ENCODE peak calls at places on chromosomes 3 and 15, in nine cellular contexts. A is IMR-90, Y is lower lobe of right lung, L is GM23338, S is astrocyte, T is uterus, E is MM.1S, U is PC-3, D is NT2/D1. X is an unnamed sample.

GRCh38 chr15:89197503-89197971 is 23.8 kb downstream of the RLBP1 start:
- DNase-seq in A (no peak), Y (peak; percentile 73), L (peak; percentile 82), S (no peak), T (no peak), E (no peak), U (peak; percentile 55), D (peak; percentile 71), X (peak; percentile 89)

GRCh38 chr3:136173939-136174338 is 22.2 kb downstream of the MSL2 start:
- DNase-seq in A (no peak), Y (no peak), L (no peak), S (no peak), T (no peak), E (no peak), U (no peak), D (no peak), X (no peak)

GRCh38 chr15:31238906-31239305 is 87.7 kb upstream of the KLF13 start:
- DNase-seq in A (no peak), Y (no peak), L (no peak), S (no peak), T (no peak), E (no peak), U (no peak), D (no peak), X (no peak)

GRCh38 chr3:147216143-147216673 is 190.1 kb downstream of the ZIC4 start:
- DNase-seq in A (no peak), Y (no peak), L (no peak), S (no peak), T (no peak), E (no peak), U (no peak), D (no peak), X (no peak)

GRCh38 chr3:62500556-62501294 is 127.4 kb upstream of the FEZF2 start:
- DNase-seq in A (no peak), Y (no peak), L (peak; percentile 69), S (no peak), T (no peak), E (no peak), U (no peak), D (no peak), X (no peak)

GRCh38 chr15:98954411-98954810 is 53.2 kb downstream of the PGPEP1L start:
- DNase-seq in A (peak; percentile 88), Y (no peak), L (no peak), S (peak; percentile 87), T (peak; percentile 86), E (no peak), U (no peak), D (no peak), X (no peak)

GRCh38 chr15:96553451-96553850 is 223.0 kb downstream of the NR2F2 start:
- DNase-seq in A (no peak), Y (no peak), L (no peak), S (no peak), T (no peak), E (no peak), U (no peak), D (no peak), X (no peak)

GRCh38 chr3:13045245-13045903 is 27.9 kb downstream of the IQSEC1 start:
- DNase-seq in A (no peak), Y (peak; percentile 35), L (no peak), S (no peak), T (no peak), E (no peak), U (no peak), D (no peak), X (no peak)

GRCh38 chr3:43707998-43708397 is 17.3 kb downstream of the ABHD5 start:
- DNase-seq in A (peak; percentile 96), Y (no peak), L (no peak), S (peak; percentile 97), T (no peak), E (no peak), U (peak; percentile 97), D (no peak), X (no peak)

GRCh38 chr3:136428167-136428566 is 178.0 kb downstream of the PCCB start:
- DNase-seq in A (no peak), Y (no peak), L (no peak), S (peak; percentile 1), T (no peak), E (no peak), U (no peak), D (no peak), X (no peak)

GRCh38 chr15:92612891-92613290 is 42.7 kb downstream of the FAM174B start:
- DNase-seq in A (no peak), Y (no peak), L (no peak), S (no peak), T (no peak), E (no peak), U (no peak), D (no peak), X (no peak)

GRCh38 chr3:67907735-67908134 is 253.3 kb upstream of the SUCLG2 start:
- DNase-seq in A (no peak), Y (no peak), L (no peak), S (no peak), T (no peak), E (no peak), U (no peak), D (no peak), X (no peak)

GRCh38 chr3:138842483-138843188 is 7.9 kb upstream of the PIK3CB start:
- DNase-seq in A (no peak), Y (no peak), L (peak; percentile 32), S (no peak), T (no peak), E (no peak), U (no peak), D (no peak), X (no peak)

GRCh38 chr3:172138792-172139507 is 99.6 kb downstream of the FNDC3B start:
- DNase-seq in A (peak; percentile 40), Y (peak; percentile 49), L (no peak), S (peak; percentile 52), T (peak; percentile 65), E (no peak), U (peak; percentile 64), D (no peak), X (peak; percentile 86)

GRCh38 chr3:174955513-174956001 is 96.4 kb downstream of the NAALADL2 start:
- DNase-seq in A (peak; percentile 48), Y (no peak), L (no peak), S (peak; percentile 58), T (no peak), E (no peak), U (peak; percentile 90), D (no peak), X (peak; percentile 19)

GRCh38 chr15:82021992-82022391 is 23.8 kb downstream of the MEX3B start:
- DNase-seq in A (peak; percentile 60), Y (no peak), L (no peak), S (peak; percentile 11), T (peak; percentile 48), E (no peak), U (no peak), D (no peak), X (no peak)

DNA sequence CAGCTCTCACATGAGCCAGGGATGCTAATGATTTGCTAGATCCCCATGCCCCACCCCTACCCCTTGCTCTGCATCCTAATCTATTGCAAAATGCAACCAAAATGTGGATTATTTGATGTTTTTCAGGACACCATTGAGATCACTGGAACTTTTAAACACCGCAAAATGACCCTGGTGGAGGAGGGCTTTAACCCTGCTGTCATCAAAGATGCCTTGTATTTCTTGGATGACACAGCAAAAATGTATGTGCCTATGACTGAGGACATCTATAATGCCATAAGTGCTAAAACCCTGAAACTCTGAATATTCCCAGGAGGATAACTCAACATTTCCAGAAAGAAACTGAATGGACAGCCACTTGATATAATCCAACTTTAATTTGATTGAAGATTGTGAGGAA is 29.7 kb downstream of the HDC start:
- DNase-seq in A (peak; percentile 22), Y (no peak), L (no peak), S (no peak), T (no peak), E (no peak), U (no peak), D (no peak), X (no peak)
- H3K4me3 ChIP-seq in A (no peak overlapping the region), Y (no peak overlapping the region), L (no peak overlapping the region), S (no peak overlapping the region), T (no peak overlapping the region), E (no peak overlapping the region), U (no peak overlapping the region), D (no peak overlapping the region), X (no peak overlapping the region)

DNA sequence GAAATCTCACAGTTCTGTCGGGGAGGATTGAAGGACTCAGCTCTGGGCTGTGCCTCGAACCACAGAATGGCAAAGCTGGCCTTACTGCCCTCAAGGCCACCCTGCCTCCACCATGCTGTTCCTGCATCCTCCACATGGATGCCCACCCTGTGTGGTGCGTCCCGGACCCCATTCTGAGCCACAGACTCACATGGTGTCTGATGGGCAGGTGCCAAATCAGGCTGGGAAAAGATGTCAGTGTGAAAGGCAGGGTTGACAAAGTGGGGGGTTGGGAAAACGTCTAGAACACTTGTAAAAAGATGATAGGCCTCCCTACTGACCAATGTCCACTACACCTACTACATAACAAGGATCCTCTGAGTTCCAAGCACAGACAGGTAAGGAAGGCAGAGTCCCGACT is 49.4 kb downstream of the TM2D3 start:
- DNase-seq in A (no peak), Y (no peak), L (no peak), S (no peak), T (no peak), E (no peak), U (no peak), D (no peak), X (no peak)
- H3K4me1 ChIP-seq in A (no peaks in the 10 kb centered on the region), Y (no peaks in the 10 kb centered on the region), L (no peaks in the 10 kb centered on the region), S (no peaks in the 10 kb centered on the region), T (no peaks in the 10 kb centered on the region), E (peaks cover 14% of the 10 kb centered on the region), U (no peaks in the 10 kb centered on the region), D (peaks cover 4% of the 10 kb centered on the region), X (no peaks in the 10 kb centered on the region)

DNA sequence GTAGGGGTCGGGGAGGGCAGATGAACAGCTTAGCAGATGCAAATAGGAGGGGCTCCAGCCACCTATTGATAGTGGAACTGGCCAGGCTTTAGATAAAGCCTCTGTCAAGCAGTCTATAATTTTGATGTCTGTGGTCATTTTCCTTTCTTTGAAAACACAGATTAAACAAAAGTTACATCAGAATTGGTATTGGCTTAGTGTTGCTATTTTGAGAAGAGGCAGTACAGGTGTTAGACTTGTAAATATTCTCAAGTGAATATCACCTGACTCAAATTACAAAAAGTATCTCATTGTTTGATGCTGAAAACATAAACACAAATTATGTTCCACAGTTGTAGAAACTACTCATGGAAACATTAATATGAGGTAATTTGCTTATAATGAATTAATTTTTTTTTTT is 18.1 kb downstream of the GHRL start:
- DNase-seq in A (no peak), Y (no peak), L (no peak), S (no peak), T (no peak), E (peak; percentile 13), U (no peak), D (no peak), X (no peak)
- H3K4me3 ChIP-seq in A (no peak overlapping the region), Y (no peak overlapping the region), L (no peak overlapping the region), S (no peak overlapping the region), T (no peak overlapping the region), E (no peak overlapping the region), U (no peak overlapping the region), D (no peak overlapping the region), X (no peak overlapping the region)

DNA sequence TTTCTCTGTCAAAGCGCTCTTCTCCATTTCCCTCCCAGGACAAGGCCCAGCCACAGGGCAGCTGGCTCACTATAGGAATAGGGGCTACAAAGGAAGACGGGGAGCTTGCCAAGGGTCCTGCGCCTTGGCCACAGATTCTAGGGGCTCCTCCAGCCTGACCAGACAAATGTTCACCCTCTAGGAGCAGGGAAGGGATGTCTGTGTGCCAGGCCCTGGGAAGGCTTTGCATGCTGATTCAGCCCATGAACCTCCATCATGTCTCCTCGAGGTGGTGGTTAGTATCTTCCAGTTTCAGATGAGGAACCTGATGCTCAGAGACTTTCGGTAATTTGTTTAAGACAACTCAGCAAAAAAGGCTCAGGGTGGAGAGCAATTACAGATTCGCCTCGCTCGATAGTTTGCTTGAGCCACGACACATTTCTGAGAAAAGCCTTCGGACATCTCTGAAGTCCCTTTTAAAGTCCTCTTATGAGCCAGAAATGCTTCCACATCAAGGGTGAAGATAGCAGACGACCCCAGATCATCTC is 110.0 kb downstream of the XXYLT1 start:
- DNase-seq in A (no peak), Y (no peak), L (no peak), S (no peak), T (no peak), E (peak; percentile 84), U (no peak), D (no peak), X (no peak)
- H3K4me1 ChIP-seq in A (peaks cover 18% of the 10 kb centered on the region), Y (peaks cover 39% of the 10 kb centered on the region), L (peaks cover 4% of the 10 kb centered on the region), S (peaks cover 16% of the 10 kb centered on the region), T (no peaks in the 10 kb centered on the region), E (peaks cover 54% of the 10 kb centered on the region), U (peaks cover 17% of the 10 kb centered on the region), D (peaks cover 8% of the 10 kb centered on the region), X (no peaks in the 10 kb centered on the region)